ENCODE peak calls at places on chromosomes 6 and 20, in eight cellular contexts. D is A549, L is ovary, X is stomach, F is upper lobe of left lung, T is body of pancreas, O is Peyer's patch, P is uterus. S is an unnamed sample.

GRCh38 chr6:4351857-4352669 is 216.7 kb upstream of the ECI2 start:
- DNase-seq in O (peak; percentile 50), P (peak; percentile 75), F (no peak), L (no peak), X (peak; percentile 28), D (peak; percentile 64), T (peak; percentile 30), S (no peak)

GRCh38 chr20:49471397-49471796 is 11.1 kb downstream of the KCNB1 start:
- DNase-seq in O (no peak), F (no peak), T (no peak), L (no peak), X (no peak), P (no peak), D (no peak), S (no peak)

GRCh38 chr6:28940294-28940858 is 16.6 kb upstream of the TRIM27 start:
- DNase-seq in F (peak; percentile 37), P (peak; percentile 35), X (no peak), L (peak; percentile 42), D (no peak), T (peak; percentile 22), O (peak; percentile 63), S (no peak)

GRCh38 chr6:55825402-55826051 is 49.9 kb downstream of the BMP5 start:
- DNase-seq in P (no peak), T (no peak), O (no peak), L (no peak), X (no peak), D (no peak), F (no peak), S (no peak)

GRCh38 chr6:79810878-79811277 is 136.5 kb downstream of the ELOVL4 start:
- DNase-seq in F (no peak), P (no peak), T (no peak), X (no peak), L (no peak), D (no peak), O (no peak), S (no peak)

GRCh38 chr6:25852756-25853155 is 20.9 kb upstream of the SLC17A1 start:
- DNase-seq in L (no peak), P (no peak), D (no peak), T (no peak), X (no peak), O (no peak), F (no peak), S (no peak)

GRCh38 chr20:56200456-56200855 is 48.1 kb upstream of the MC3R start:
- DNase-seq in T (no peak), D (no peak), F (no peak), P (no peak), X (no peak), L (no peak), O (no peak), S (no peak)

GRCh38 chr6:142839686-142840040 is 105.3 kb downstream of the HIVEP2 start:
- DNase-seq in T (no peak), F (no peak), P (no peak), O (no peak), X (no peak), L (no peak), D (no peak), S (no peak)

GRCh38 chr6:12504325-12504966 is 212.1 kb upstream of the PHACTR1 start:
- DNase-seq in O (peak; percentile 49), F (no peak), T (peak; percentile 47), L (no peak), D (no peak), P (no peak), X (no peak), S (no peak)

GRCh38 chr6:166420351-166420750 is 37.6 kb upstream of the MPC1 start:
- DNase-seq in O (peak; percentile 32), P (no peak), F (no peak), D (peak; percentile 25), X (no peak), L (no peak), T (no peak), S (no peak)

GRCh38 chr6:139942333-139942732 is 567.9 kb upstream of the CITED2 start:
- DNase-seq in O (no peak), D (no peak), P (no peak), F (no peak), L (no peak), X (no peak), T (no peak), S (no peak)

DNA sequence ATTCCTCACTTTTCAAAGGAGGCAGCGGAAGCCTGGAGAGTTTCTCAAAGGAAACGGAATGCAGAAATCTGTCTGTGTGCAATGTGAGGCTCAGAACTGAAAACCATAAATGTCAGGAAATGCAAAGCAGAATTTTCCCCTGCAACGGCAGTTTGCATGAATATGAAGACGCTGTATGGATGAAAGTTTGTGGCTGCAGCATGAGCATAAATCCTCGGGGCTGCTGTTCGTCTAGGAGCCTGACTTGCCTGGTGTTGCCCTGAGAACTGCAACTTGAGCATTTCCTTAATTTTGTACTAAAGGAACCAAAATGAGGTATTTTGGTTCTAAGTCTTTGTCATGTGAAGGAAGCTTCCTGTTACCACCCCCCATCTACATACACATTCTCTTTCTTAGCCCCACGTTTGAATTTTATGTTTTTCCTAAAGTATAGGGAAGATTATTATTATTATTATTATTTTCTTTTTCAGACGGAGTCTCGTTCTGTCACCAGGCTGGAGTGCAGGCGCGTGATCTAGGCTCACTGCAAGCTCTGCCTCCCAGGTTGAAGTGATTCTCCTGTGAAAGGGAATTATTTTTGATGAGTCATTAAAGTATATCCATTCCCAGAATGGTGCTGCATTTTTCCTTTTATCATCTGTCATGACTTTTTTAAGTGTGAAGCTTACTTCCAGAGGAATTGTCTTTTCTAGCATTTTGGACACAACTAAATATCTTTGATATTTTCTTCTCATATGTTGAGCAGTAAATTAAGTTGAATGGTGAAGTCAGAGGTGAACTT is 33.1 kb downstream of the MTHFD1L start:
- DNase-seq in P (no peak), X (no peak), D (no peak), T (no peak), L (no peak), F (no peak), O (no peak), S (no peak)
- TF ChIP-seq POLR2A in P (no peak), X (no peak), D (no peak), T (no peak), L (no peak), F (no peak), O (no peak), S (no peak)

GRCh38 chr6:53035549-53036213 is 29.5 kb upstream of the FBXO9 start:
- DNase-seq in F (peak; percentile 20), X (no peak), D (no peak), P (no peak), T (no peak), O (no peak), L (no peak), S (no peak)
- H3K27ac ChIP-seq in F (no peak overlapping the region), X (peak overlapping the region; percentile 26), D (no peak overlapping the region), P (no peak overlapping the region), T (no peak overlapping the region), O (no peak overlapping the region), L (no peak overlapping the region), S (no peak overlapping the region)

GRCh38 chr6:31532644-31533454 is 4.1 kb downstream of the MCCD1 start:
- DNase-seq in P (no peak), O (no peak), T (no peak), X (no peak), D (no peak), F (no peak), L (no peak), S (no peak)

GRCh38 chr6:31531162-31531561 is 2.4 kb downstream of the MCCD1 start:
- DNase-seq in D (no peak), L (no peak), X (no peak), P (no peak), O (no peak), F (no peak), T (no peak), S (no peak)

GRCh38 chr6:31530659-31531058 is 1.9 kb downstream of the MCCD1 start:
- DNase-seq in P (no peak), D (no peak), T (no peak), F (no peak), X (no peak), L (no peak), O (no peak), S (no peak)

GRCh38 chr6:31533455-31533841 is 4.7 kb downstream of the MCCD1 start:
- DNase-seq in P (no peak), O (no peak), X (no peak), F (no peak), L (no peak), T (no peak), D (no peak), S (no peak)

GRCh38 chr6:31531771-31532643 is 3.2 kb downstream of the MCCD1 start:
- DNase-seq in T (no peak), X (no peak), O (no peak), P (no peak), D (no peak), L (no peak), F (no peak), S (no peak)
- TF ChIP-seq POLR2A in T (no peak), X (no peak), O (no peak), P (no peak), D (no peak), L (no peak), F (no peak), S (no peak)

GRCh38 chr6:113595921-113596376 is 261.2 kb upstream of the MARCKS start:
- DNase-seq in T (no peak), X (no peak), L (no peak), F (no peak), P (peak; percentile 41), O (no peak), D (no peak), S (no peak)

GRCh38 chr6:113594726-113595125 is 262.4 kb upstream of the MARCKS start:
- DNase-seq in D (no peak), P (no peak), T (no peak), F (no peak), O (no peak), X (no peak), L (no peak), S (no peak)

GRCh38 chr6:113596477-113596876 is 260.7 kb upstream of the MARCKS start:
- DNase-seq in X (no peak), L (peak; percentile 31), T (peak; percentile 18), P (no peak), D (no peak), O (no peak), F (no peak), S (no peak)

GRCh38 chr6:113588646-113589045 is 268.5 kb upstream of the MARCKS start:
- DNase-seq in P (no peak), F (no peak), T (no peak), O (no peak), D (no peak), X (no peak), L (no peak), S (no peak)

DNA sequence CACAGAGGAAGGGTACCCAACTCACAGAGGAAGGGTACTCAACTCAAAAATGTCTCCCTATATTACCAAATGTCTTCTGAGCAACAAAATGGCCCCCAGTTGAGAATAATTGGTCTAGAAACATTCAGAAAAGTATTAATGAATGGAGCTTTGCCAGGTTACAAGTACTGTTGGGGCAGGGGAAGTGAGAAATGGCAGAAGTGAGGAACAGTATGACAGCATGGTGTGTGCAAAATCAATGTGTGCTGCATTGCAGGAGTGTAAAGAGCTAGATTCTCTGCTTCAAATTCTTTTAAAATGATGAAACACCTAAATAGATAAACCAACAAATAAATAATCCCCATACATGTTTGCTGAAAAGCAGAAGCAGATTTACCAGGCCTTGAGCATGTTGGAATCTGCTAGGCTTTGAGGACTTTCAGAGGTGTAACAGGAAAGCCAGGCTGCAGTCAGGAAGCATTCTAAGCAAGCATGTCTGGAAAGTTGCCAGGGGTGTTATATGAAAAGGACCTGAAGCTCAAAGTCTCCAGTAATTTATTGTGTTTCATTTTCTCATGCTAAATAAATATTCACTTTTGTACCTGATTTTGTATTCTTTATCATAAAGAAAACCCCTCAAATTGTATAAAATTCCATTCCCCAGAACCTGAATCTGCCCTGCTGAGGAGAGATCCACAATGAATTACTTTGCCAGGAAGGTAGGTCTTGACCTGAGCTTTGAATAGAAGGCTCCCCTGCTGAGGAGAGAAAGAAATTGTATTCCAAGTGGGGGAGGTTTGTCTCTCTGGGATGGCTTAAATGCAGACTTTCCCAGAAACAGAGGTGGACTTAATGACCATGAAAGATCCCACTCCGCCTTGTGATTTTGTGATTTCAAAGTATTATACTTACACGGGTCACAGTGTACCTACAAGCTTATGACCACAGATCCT is 265.0 kb upstream of the MARCKS start:
- DNase-seq in F (no peak), D (no peak), O (peak; percentile 60), L (no peak), P (no peak), X (no peak), T (peak; percentile 17), S (no peak)
- H3K27ac ChIP-seq in F (no peak overlapping the region), D (no peak overlapping the region), O (no peak overlapping the region), L (no peak overlapping the region), P (peak overlapping the region; percentile 23), X (no peak overlapping the region), T (peak overlapping the region; percentile 33), S (peak overlapping the region; percentile 22)

S was measured in esophagus squamous epithelium.